ENCODE peak calls at places on chromosome 2, in seven cellular contexts. F, E, V, P, K, U and R are unnamed samples. For H3K4me1, the result is how much of the 10 kb centered on the place peaks cover.

GRCh38 chr2:170106441-170106840 is 71.5 kb upstream of the MYO3B start:
- DNase-seq in V (no peak), U (no peak), F (no peak), P (no peak), E (no peak), K (no peak), R (no peak)

GRCh38 chr2:11663427-11663826 is 6.6 kb downstream of the NTSR2 start:
- DNase-seq in V (no peak), P (peak), K (no peak), U (no peak), E (no peak), F (no peak), R (no peak)

GRCh38 chr2:140085674-140086073 is 1305.5 kb upstream of the NXPH2 start:
- DNase-seq in P (no peak), U (no peak), V (peak), E (no peak), F (no peak), K (no peak), R (no peak)

GRCh38 chr2:37573406-37573805 is 98.0 kb downstream of the CDC42EP3 start:
- DNase-seq in K (no peak), P (peak), E (no peak), V (no peak), F (no peak), U (no peak), R (no peak)

GRCh38 chr2:177244244-177244771 is 20.2 kb downstream of the NFE2L2 start:
- DNase-seq in P (no peak), K (no peak), F (no peak), E (no peak), U (no peak), V (no peak), R (no peak)

GRCh38 chr2:110101280-110101844 is 14.3 kb downstream of the MALL start:
- DNase-seq in K (no peak), E (peak), U (peak), V (peak), P (peak), F (peak), R (peak)

GRCh38 chr2:17648571-17648970 is 105.0 kb downstream of the SMC6 start:
- DNase-seq in F (no peak), P (no peak), E (no peak), U (no peak), V (no peak), K (no peak), R (no peak)

GRCh38 chr2:239245872-239246701 is 154.7 kb downstream of the HDAC4 start:
- DNase-seq in V (no peak), P (no peak), E (no peak), F (no peak), U (peak), K (no peak), R (no peak)

GRCh38 chr2:53987336-53987921 is 16.6 kb upstream of the PSME4 start:
- DNase-seq in E (no peak), F (no peak), V (peak), U (no peak), P (peak), K (no peak), R (no peak)

GRCh38 chr2:189347540-189347939 is 93.7 kb upstream of the WDR75 start:
- DNase-seq in F (no peak), U (peak), V (peak), K (no peak), E (peak), P (peak), R (no peak)

GRCh38 chr2:215505044-215505786 is 69.3 kb upstream of the FN1 start:
- DNase-seq in U (no peak), E (peak), K (no peak), P (peak), V (peak), F (no peak), R (no peak)

GRCh38 chr2:235044501-235045271 is 92.9 kb downstream of the SH3BP4 start:
- DNase-seq in V (no peak), E (no peak), F (no peak), U (peak), K (no peak), P (no peak), R (no peak)

GRCh38 chr2:220940646-220941045 is 631.5 kb downstream of the EPHA4 start:
- DNase-seq in V (no peak), K (no peak), F (no peak), E (no peak), P (no peak), U (no peak), R (no peak)

GRCh38 chr2:98769784-98770183 is 38.9 kb upstream of the MGAT4A start:
- DNase-seq in E (no peak), U (peak), F (no peak), K (no peak), P (no peak), V (no peak), R (no peak)

GRCh38 chr2:122734756-122735155 is 979.3 kb downstream of the TSN start:
- DNase-seq in V (peak), K (no peak), P (no peak), E (peak), U (no peak), F (peak), R (peak)

GRCh38 chr2:64000630-64001381 is 18.4 kb downstream of the VPS54 start:
- DNase-seq in K (no peak), F (peak), P (no peak), E (peak), U (no peak), V (no peak), R (no peak)

GRCh38 chr2:207474871-207475485 is 54.8 kb upstream of the CREB1 start:
- DNase-seq in F (no peak), P (peak), K (peak), V (peak), U (peak), E (peak), R (no peak)

DNA sequence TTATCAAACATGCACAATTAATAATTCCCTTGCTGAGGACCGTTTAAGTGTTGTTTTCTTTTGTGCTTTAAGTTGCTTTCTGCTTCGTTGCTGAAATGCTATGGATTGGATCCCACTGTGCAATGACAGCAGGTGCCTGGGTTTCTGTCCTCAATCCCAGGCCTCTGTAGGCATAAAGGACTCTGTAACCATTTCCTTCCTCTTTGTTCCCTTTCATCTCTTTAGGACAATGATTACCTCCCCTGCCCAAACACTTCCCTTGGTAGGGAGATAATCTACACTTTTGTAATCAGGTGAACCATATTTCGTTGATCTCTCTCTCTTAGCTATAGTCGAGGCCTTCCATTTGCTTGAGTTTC is 58.6 kb upstream of the LYPD6B start:
- DNase-seq in E (no peak), F (no peak), V (no peak), K (no peak), P (no peak), U (no peak), R (no peak)
- H3K4me1 ChIP-seq in E (under half), F (under half), V (under half), K (under half), P (under half), U (under half), R (under half)

DNA sequence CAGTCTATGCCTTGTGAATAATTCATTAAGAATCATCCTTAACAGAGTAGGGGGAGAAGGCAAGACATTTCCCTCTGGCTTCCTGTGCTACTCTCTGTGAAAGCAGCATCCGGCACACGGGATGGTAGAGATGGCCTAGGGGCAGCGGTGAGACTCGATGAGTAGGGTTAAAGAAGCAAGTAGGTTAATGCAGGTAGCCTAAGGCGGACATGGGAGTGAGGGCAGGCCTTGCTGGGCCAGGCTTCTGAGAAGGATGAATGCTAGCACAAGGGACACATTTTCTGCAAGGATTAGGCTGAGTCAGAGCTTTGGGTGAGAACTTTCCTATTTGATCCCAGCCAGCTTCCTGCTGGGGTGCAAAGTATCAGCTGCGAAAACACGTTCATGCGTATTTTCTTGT is 80.8 kb downstream of the NXPH2 start:
- DNase-seq in F (peak), E (peak), K (no peak), U (no peak), V (no peak), P (no peak), R (no peak)
- H2BK120ac ChIP-seq in F (no peak), E (no peak), K (no peak), U (no peak), V (no peak), P (no peak), R (no peak)

GRCh38 chr2:181105562-181105961 is 125.2 kb downstream of the UBE2E3 start:
- DNase-seq in U (no peak), V (no peak), K (no peak), F (no peak), P (no peak), E (no peak), R (no peak)

GRCh38 chr2:181104512-181105121 is 124.2 kb downstream of the UBE2E3 start:
- DNase-seq in U (peak), P (peak), V (peak), K (peak), E (peak), F (no peak), R (no peak)

GRCh38 chr2:181103659-181104058 is 123.3 kb downstream of the UBE2E3 start:
- DNase-seq in K (no peak), V (no peak), E (no peak), F (no peak), U (no peak), P (no peak), R (no peak)

GRCh38 chr2:181106789-181107418 is 126.5 kb downstream of the UBE2E3 start:
- DNase-seq in F (no peak), V (peak), K (no peak), P (peak), U (peak), E (peak), R (no peak)

DNA sequence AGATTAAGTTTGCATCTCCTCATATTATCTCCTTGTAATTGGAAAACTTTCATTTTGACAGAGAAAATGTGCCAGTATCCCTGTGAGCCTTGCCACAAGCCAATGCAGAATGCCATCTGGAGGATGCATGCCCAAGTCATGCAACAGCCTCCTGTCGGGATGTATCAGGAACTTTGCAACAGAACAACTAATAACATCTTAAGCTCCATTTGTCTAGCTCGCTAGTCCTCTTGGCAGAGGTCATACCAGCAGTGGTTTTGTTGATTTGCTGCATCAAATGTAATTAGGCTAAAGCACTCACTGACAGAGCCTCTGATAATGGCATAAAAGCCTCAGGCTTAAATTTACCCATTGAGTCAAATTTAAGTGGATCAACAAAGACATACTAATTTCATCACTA is 125.8 kb downstream of the UBE2E3 start:
- DNase-seq in F (no peak), K (no peak), U (no peak), P (no peak), E (peak), V (peak), R (no peak)
- H3K4me1 ChIP-seq in F (under half), K (under half), U (under half), P (under half), E (under half), V (under half), R (under half)

GRCh38 chr2:155393406-155393805 is 694.9 kb downstream of the KCNJ3 start:
- DNase-seq in E (no peak), U (no peak), F (no peak), V (no peak), P (no peak), K (no peak), R (no peak)
- H2BK120ac ChIP-seq in E (no peak), U (no peak), F (no peak), V (no peak), P (no peak), K (no peak), R (no peak)